ENCODE peak calls at places on chromosomes 16 and 17, in seven cellular contexts. R, U, A, L, H, W and G are unnamed samples.
A peak's percentile ranks its signal among the peaks of the same experiment; 100 is the strongest.

GRCh38 chr17:69064476-69064875 is 3.7 kb upstream of the ABCA9 start:
- DNase-seq in R (no peak), U (no peak), A (no peak), L (no peak), H (no peak), W (no peak), G (no peak)

GRCh38 chr16:51155199-51155607 is 4.1 kb upstream of the SALL1 start:
- DNase-seq in R (no peak), U (no peak), A (no peak), L (peak; percentile 20), H (no peak), W (no peak), G (no peak)

GRCh38 chr17:50153650-50154575 is 3.4 kb upstream of the PPP1R9B start:
- DNase-seq in R (no peak), U (no peak), A (no peak), L (no peak), H (peak; percentile 61), W (no peak), G (no peak)

GRCh38 chr16:54361813-54362212 is 75.2 kb upstream of the IRX3 start:
- DNase-seq in R (no peak), U (no peak), A (no peak), L (no peak), H (no peak), W (no peak), G (no peak)

GRCh38 chr17:12472613-12473173 is 193.0 kb upstream of the MYOCD start:
- DNase-seq in R (no peak), U (no peak), A (no peak), L (no peak), H (no peak), W (no peak), G (no peak)

GRCh38 chr16:87002717-87003413 is 314.3 kb downstream of the C16orf95 start:
- DNase-seq in R (no peak), U (no peak), A (no peak), L (no peak), H (no peak), W (no peak), G (no peak)

GRCh38 chr16:52906271-52906670 is 146.4 kb downstream of the CHD9NB start:
- DNase-seq in R (no peak), U (no peak), A (no peak), L (no peak), H (no peak), W (no peak), G (no peak)

GRCh38 chr16:85395913-85396878 is 216.9 kb upstream of the GSE1 start:
- DNase-seq in R (no peak), U (peak; percentile 43), A (peak; percentile 1), L (no peak), H (no peak), W (no peak), G (no peak)

GRCh38 chr16:31695667-31696066 is 168.0 kb downstream of the AHSP start:
- DNase-seq in R (no peak), U (no peak), A (no peak), L (no peak), H (no peak), W (peak; percentile 32), G (peak; percentile 64)

GRCh38 chr16:23424292-23424958 is 28.6 kb downstream of the COG7 start:
- DNase-seq in R (no peak), U (no peak), A (no peak), L (no peak), H (no peak), W (no peak), G (no peak)

GRCh38 chr16:53898993-53899392 is 195.0 kb downstream of the FTO start:
- DNase-seq in R (no peak), U (peak; percentile 18), A (no peak), L (no peak), H (no peak), W (no peak), G (no peak)

GRCh38 chr16:48963901-48964615 is 317.6 kb downstream of the CBLN1 start:
- DNase-seq in R (peak; percentile 92), U (no peak), A (no peak), L (no peak), H (no peak), W (no peak), G (no peak)

GRCh38 chr16:73071131-73071940 is 23.4 kb upstream of the ZFHX3 start:
- DNase-seq in R (no peak), U (no peak), A (no peak), L (no peak), H (peak; percentile 59), W (no peak), G (no peak)

GRCh38 chr17:51961689-51962088 is 196.8 kb downstream of the CA10 start:
- DNase-seq in R (no peak), U (no peak), A (no peak), L (no peak), H (no peak), W (no peak), G (no peak)